ENCODE peak calls at places on chromosomes 4 and X, in six cellular contexts. E, I, Q, A, M and B are unnamed samples.

GRCh38 chr4:16160457-16160856 is 65.8 kb downstream of the TAPT1 start:
- DNase-seq in Q (no peak), I (no peak), M (no peak), A (no peak), E (no peak), B (no peak)

GRCh38 chrX:30060718-30061117 is 154.6 kb upstream of the MAGEB2 start:
- DNase-seq in I (peak; percentile 0), E (peak; percentile 15), Q (no peak), M (no peak), A (no peak), B (no peak)

GRCh38 chr4:40055379-40055872 is 1.2 kb upstream of the N4BP2 start:
- DNase-seq in E (peak; percentile 73), A (no peak), M (peak; percentile 69), Q (peak; percentile 19), I (no peak), B (no peak)

GRCh38 chr4:57119054-57119651 is 9.0 kb upstream of the IGFBP7 start:
- DNase-seq in I (peak; percentile 93), A (peak; percentile 92), E (no peak), Q (no peak), M (no peak), B (peak; percentile 63)

GRCh38 chrX:27057883-27058282 is 405.3 kb downstream of the PPP4R3C start:
- DNase-seq in E (no peak), M (no peak), Q (no peak), A (no peak), I (no peak), B (no peak)

GRCh38 chr4:125704726-125705125 is 390.0 kb downstream of the FAT4 start:
- DNase-seq in A (no peak), Q (no peak), I (peak; percentile 11), E (no peak), M (no peak), B (no peak)

GRCh38 chr4:575281-576141 is 584 bp downstream of the TMEM271 start:
- DNase-seq in I (peak; percentile 72), Q (no peak), E (peak; percentile 19), A (no peak), M (peak; percentile 51), B (peak; percentile 26)

GRCh38 chr4:1288786-1289185 is 905 bp upstream of the MAEA start:
- DNase-seq in M (no peak), E (no peak), Q (no peak), I (no peak), A (no peak), B (no peak)

GRCh38 chr4:52192697-52193096 is 141.6 kb downstream of the SPATA18 start:
- DNase-seq in E (no peak), A (no peak), Q (no peak), I (peak; percentile 94), M (no peak), B (peak; percentile 61)

GRCh38 chr4:182273191-182273935 is 30.2 kb downstream of the TENM3 start:
- DNase-seq in Q (no peak), E (no peak), M (no peak), A (no peak), I (no peak), B (no peak)

GRCh38 chrX:128754130-128754529 is 701.9 kb upstream of the ACTRT1 start:
- DNase-seq in M (no peak), Q (no peak), A (no peak), I (no peak), E (no peak), B (no peak)

GRCh38 chrX:136450050-136450830 is 37.5 kb upstream of the BRS3 start:
- DNase-seq in E (no peak), Q (no peak), M (no peak), A (no peak), I (no peak), B (no peak)

GRCh38 chrX:139738581-139738980 is 30.6 kb upstream of the MCF2 start:
- DNase-seq in M (no peak), A (no peak), Q (no peak), I (peak; percentile 42), E (no peak), B (no peak)

GRCh38 chr4:2067446-2068197 is 8.5 kb downstream of the NAT8L start:
- DNase-seq in Q (no peak), A (peak; percentile 69), I (no peak), E (no peak), M (no peak), B (no peak)